ENCODE peak calls at places on chromosomes 12 and 14, in six cellular contexts. B is GM04504, F is substantia nigra, C is RCC 7860, R is small intestine, S is transverse colon. W is an unnamed sample.

GRCh38 chr14:80310950-80311349 is 99.6 kb upstream of the DIO2 start:
- DNase-seq in B (no peak), F (no peak), C (no peak), R (no peak), S (no peak), W (no peak)

GRCh38 chr12:81208193-81208946 is 130.5 kb downstream of the ACSS3 start:
- DNase-seq in B (no peak), F (no peak), C (no peak), R (peak; percentile 1), S (peak; percentile 39), W (no peak)

GRCh38 chr14:71651228-71651627 is 281.0 kb upstream of the RGS6 start:
- DNase-seq in B (peak; percentile 84), F (no peak), C (no peak), R (no peak), S (no peak), W (peak; percentile 23)

GRCh38 chr12:21300632-21301031 is 34.1 kb downstream of the SLCO1A2 start:
- DNase-seq in B (no peak), F (no peak), C (no peak), R (no peak), S (no peak), W (no peak)

GRCh38 chr12:128786741-128787391 is 36.9 kb downstream of the SLC15A4 start:
- DNase-seq in B (no peak), F (no peak), C (no peak), R (no peak), S (no peak), W (no peak)

GRCh38 chr12:6267007-6267721 is 43.3 kb upstream of the PLEKHG6 start:
- DNase-seq in B (no peak), F (no peak), C (peak; percentile 18), R (no peak), S (no peak), W (no peak)

GRCh38 chr14:48568688-48569087 is 893.3 kb upstream of the MDGA2 start:
- DNase-seq in B (no peak), F (no peak), C (no peak), R (no peak), S (no peak), W (no peak)

GRCh38 chr12:44076892-44077291 is 241.0 kb downstream of the TMEM117 start:
- DNase-seq in B (no peak), F (no peak), C (no peak), R (no peak), S (no peak), W (no peak)

W was measured in mucosa of gallbladder.